ENCODE peak calls at places on chromosomes 11 and 22, in eight cellular contexts. Y, F, H, R, J, K, T and D are unnamed samples.

GRCh38 chr11:116879789-116880402 is 42.5 kb upstream of the APOA1 start:
- DNase-seq in R (no peak), J (peak), Y (no peak), T (no peak), K (no peak), F (peak), H (peak), D (peak)

GRCh38 chr22:38032681-38033521 is 24.3 kb upstream of the PICK1 start:
- DNase-seq in R (no peak), K (peak), H (no peak), Y (no peak), F (peak), J (no peak), T (no peak), D (no peak)

GRCh38 chr22:33302049-33302545 is 243.9 kb upstream of the SYN3 start:
- DNase-seq in R (no peak), J (peak), H (peak), T (peak), Y (peak), F (peak), K (peak), D (peak)

GRCh38 chr22:50733521-50734342 is 4.3 kb upstream of the ACR start:
- DNase-seq in T (no peak), R (no peak), H (no peak), J (no peak), F (no peak), Y (peak), K (peak), D (no peak)

GRCh38 chr22:32421484-32421883 is 9.4 kb upstream of the RTCB start:
- DNase-seq in Y (no peak), K (no peak), T (no peak), H (no peak), F (no peak), R (no peak), J (no peak), D (no peak)

GRCh38 chr22:20916916-20917810 is at the start of gene CRKL:
- DNase-seq in H (peak), T (peak), R (peak), K (peak), F (peak), J (peak), Y (peak), D (peak)

GRCh38 chr11:33832676-33833075 is 58.4 kb upstream of the FBXO3 start:
- DNase-seq in H (no peak), K (no peak), R (no peak), F (no peak), T (no peak), J (no peak), Y (no peak), D (no peak)

GRCh38 chr11:44963948-44964347 is 13.3 kb upstream of the TP53I11 start:
- DNase-seq in J (no peak), F (no peak), Y (no peak), K (no peak), H (no peak), R (no peak), T (no peak), D (no peak)

GRCh38 chr11:75285776-75286360 is 45.3 kb downstream of the TPBGL start:
- DNase-seq in H (no peak), R (no peak), K (no peak), T (no peak), J (no peak), F (no peak), Y (no peak), D (no peak)

GRCh38 chr11:12217879-12218278 is 107.5 kb downstream of the MICAL2 start:
- DNase-seq in Y (no peak), J (no peak), F (no peak), H (no peak), R (no peak), K (no peak), T (no peak), D (no peak)

GRCh38 chr11:17986007-17986710 is 26.7 kb downstream of the SERGEF start:
- DNase-seq in F (no peak), J (peak), R (no peak), T (no peak), H (no peak), Y (no peak), K (no peak), D (no peak)

GRCh38 chr11:93054881-93055280 is 85.4 kb downstream of the MTNR1B start:
- DNase-seq in F (no peak), T (no peak), R (no peak), K (no peak), Y (no peak), H (peak), J (peak), D (no peak)

GRCh38 chr11:61499816-61500491 is 8.6 kb upstream of the LRRC10B start:
- DNase-seq in K (no peak), T (no peak), Y (no peak), R (no peak), J (no peak), F (no peak), H (no peak), D (no peak)

GRCh38 chr22:28034760-28035401 is 115.8 kb upstream of the PITPNB start:
- DNase-seq in K (peak), F (no peak), H (peak), Y (peak), J (no peak), T (no peak), R (peak), D (peak)

GRCh38 chr11:79100093-79100704 is 340.6 kb downstream of the TENM4 start:
- DNase-seq in R (no peak), F (peak), J (peak), T (no peak), Y (peak), K (no peak), H (peak), D (no peak)

GRCh38 chr11:66721939-66722338 is 7.1 kb downstream of the SPTBN2 start:
- DNase-seq in F (no peak), R (no peak), T (no peak), J (no peak), K (no peak), H (no peak), Y (no peak), D (no peak)

GRCh38 chr22:24965822-24966626 is 13.5 kb downstream of the KIAA1671 start:
- DNase-seq in F (no peak), J (no peak), R (no peak), T (no peak), Y (peak), K (no peak), H (peak), D (peak)

GRCh38 chr22:38531251-38531956 is 25.3 kb upstream of the DDX17 start:
- DNase-seq in Y (no peak), R (no peak), T (no peak), F (peak), H (no peak), J (no peak), K (no peak), D (no peak)

GRCh38 chr22:20021196-20022181 is 579 bp downstream of the TANGO2 start:
- DNase-seq in J (no peak), T (no peak), H (peak), F (peak), R (no peak), Y (peak), K (peak), D (peak)

GRCh38 chr11:71182791-71183556 is 69.4 kb downstream of the SHANK2 start:
- DNase-seq in Y (no peak), K (peak), F (no peak), T (no peak), H (no peak), R (no peak), J (no peak), D (no peak)

GRCh38 chr11:70542406-70542805 is 144.1 kb downstream of the CTTN start:
- DNase-seq in R (no peak), Y (no peak), K (no peak), F (no peak), J (no peak), T (no peak), H (no peak), D (no peak)

GRCh38 chr11:35146074-35146521 is 7.1 kb downstream of the CD44 start:
- DNase-seq in H (no peak), R (no peak), Y (peak), F (peak), J (no peak), K (no peak), T (no peak), D (no peak)

GRCh38 chr11:35148163-35148562 is 9.2 kb downstream of the CD44 start:
- DNase-seq in K (no peak), H (no peak), Y (no peak), F (no peak), R (no peak), J (no peak), T (no peak), D (no peak)

GRCh38 chr11:35146711-35147110 is 7.7 kb downstream of the CD44 start:
- DNase-seq in R (no peak), J (no peak), H (no peak), F (peak), K (no peak), T (no peak), Y (no peak), D (no peak)

GRCh38 chr11:35145249-35145648 is 6.3 kb downstream of the CD44 start:
- DNase-seq in F (peak), H (no peak), Y (peak), R (no peak), J (no peak), T (no peak), K (no peak), D (no peak)

GRCh38 chr11:35147273-35147672 is 8.3 kb downstream of the CD44 start:
- DNase-seq in T (no peak), F (no peak), H (no peak), J (no peak), K (no peak), R (no peak), Y (no peak), D (no peak)
- TF ChIP-seq POLR2AphosphoS5 in T (no peak), F (no peak), H (no peak), J (no peak), K (no peak), R (no peak), Y (no peak), D (no peak)

DNA sequence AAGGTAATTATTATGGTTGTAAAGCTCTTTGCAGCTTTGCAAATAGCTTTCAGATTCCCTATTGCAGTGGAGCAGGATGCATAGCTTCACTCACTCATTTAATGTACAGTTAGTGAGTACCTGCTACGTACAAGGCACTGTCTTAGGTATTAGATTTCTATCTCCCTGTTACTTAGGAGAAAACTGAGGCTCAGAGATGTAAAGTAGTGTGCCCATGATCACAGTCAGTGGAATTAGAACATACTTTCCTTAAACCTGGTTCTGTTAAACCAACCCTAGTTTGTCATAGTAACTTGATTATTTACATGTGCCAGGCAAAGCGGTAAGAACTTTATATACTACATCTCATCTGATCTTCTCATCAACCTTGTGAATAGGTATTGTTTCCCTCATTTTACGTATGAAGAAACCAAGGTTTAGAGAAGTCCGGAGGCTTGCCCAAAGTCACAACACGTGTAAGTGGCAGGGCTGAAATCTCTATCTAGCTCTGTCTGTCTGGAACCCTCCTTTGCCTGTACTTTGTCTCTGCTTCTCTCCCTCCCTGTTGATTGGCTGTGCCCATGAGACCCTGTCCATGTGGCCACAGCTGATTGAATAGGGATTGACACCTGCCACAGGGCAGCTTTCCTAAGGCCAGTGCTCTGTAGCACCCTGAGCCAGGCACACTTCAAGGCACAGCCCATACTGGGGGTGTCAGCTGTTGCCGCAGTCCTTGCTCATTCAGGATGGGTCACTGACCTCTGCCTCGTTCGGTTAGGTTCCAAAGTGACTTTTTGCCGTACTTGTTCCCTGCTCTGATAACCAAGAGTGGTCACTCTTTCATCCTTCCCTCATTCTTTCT is 63.8 kb upstream of the PRSS23 start:
- DNase-seq in Y (no peak), F (no peak), K (no peak), J (no peak), T (no peak), H (peak), R (no peak), D (no peak)
- H3K27ac ChIP-seq in Y (peak), F (no peak), K (peak), J (no peak), T (no peak), H (peak), R (no peak), D (no peak)

DNA sequence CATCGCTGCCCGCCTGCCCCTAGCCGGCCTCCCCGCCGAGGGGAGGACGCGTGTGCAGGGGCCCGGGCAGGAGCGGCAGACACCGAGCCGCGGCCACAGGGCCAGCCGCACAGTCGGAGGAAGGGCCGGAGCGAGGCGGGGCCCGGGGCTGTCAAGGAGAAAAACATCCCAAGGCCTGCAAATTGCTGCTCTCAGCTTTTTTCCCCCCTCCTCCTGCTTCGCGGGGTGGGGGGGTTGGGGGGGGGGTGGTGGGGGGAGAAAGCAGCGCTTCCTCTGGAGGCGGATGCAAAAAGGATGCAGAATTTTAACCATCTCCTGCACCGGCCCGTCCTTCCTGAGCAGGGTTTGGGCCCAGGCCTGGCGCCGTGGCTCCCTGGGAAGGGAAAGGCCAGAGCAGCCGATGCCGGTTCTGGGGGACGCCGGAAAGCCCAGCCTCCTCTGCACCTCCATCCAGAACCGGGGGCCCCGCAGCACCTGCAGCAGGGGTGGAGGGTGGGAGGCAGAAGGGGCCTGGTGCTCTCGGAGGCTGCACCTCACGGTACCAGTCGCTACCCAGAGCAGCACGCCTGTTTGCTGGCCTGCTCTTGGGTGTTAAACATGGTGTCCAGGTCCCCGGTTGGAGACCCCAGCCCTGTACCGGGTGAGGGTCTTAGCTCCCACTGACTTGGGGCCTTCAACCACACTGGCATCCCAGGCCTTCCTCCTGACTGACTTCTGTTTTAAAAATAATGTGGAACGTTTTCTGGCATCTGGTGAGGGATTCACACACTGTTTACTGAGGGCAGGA is 77.3 kb upstream of the WNT7B start:
- DNase-seq in J (no peak), F (peak), R (no peak), H (peak), K (peak), T (peak), Y (peak), D (no peak)
- TF ChIP-seq POLR2AphosphoS5 in J (no peak), F (no peak), R (peak), H (peak), K (peak), T (no peak), Y (peak), D (no peak)

GRCh38 chr11:43035011-43035564 is 276.7 kb upstream of the API5 start:
- DNase-seq in R (no peak), K (no peak), F (no peak), J (no peak), Y (no peak), H (no peak), T (no peak), D (no peak)

GRCh38 chr11:43034341-43034740 is 277.5 kb upstream of the API5 start:
- DNase-seq in J (no peak), F (no peak), T (no peak), R (no peak), K (no peak), Y (no peak), H (no peak), D (no peak)
- H3K27ac ChIP-seq in J (no peak), F (no peak), T (no peak), R (no peak), K (no peak), Y (no peak), H (no peak), D (no peak)

GRCh38 chr11:64827451-64827839 is 17.0 kb downstream of the CDC42BPG start:
- DNase-seq in F (no peak), Y (no peak), K (no peak), H (no peak), T (peak), J (no peak), R (no peak), D (no peak)
- TF ChIP-seq POLR2AphosphoS5 in F (no peak), Y (no peak), K (no peak), H (no peak), T (no peak), J (no peak), R (no peak), D (no peak)

DNA sequence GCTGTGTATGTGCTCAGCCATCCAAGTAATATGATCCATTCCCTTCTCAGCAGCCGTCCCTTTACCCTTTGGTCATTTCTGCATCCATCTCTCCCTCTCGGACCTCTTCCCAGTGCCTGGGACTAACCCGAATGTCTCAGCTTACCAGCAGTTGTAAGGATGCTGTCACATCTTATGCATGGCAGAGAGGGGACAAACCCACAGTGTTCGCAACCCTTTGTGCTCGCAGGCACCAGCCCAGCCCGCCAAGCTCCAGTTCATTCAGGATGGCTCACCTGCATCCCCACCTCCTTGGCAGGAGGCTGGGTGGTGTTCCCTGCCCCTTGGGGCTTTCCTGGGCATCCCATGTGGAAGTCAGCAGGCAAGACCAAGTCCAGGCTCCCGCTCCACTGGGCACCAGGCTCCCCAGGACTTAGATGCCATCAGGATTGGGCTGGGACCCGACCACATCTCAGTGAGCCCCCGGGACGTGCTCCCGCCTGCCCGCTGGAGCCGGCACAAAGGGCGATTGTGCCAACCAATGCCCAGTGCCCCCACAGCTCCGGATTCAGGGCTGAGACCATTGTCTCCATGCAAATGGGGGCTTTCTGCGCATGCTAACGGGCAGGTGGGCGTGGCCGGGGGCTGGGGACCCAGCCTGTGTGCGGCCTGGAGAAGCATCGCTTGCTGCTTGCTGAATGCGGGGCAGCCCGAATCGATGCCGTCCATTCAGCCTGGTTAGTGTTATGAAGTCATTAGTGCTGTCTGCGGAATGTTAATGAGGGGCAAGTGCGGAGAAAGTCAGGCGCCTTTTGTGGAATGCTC is 108.6 kb downstream of the KCNQ1OT1 start:
- DNase-seq in J (no peak), T (peak), R (peak), F (no peak), Y (no peak), H (no peak), K (peak), D (no peak)
- H3K27ac ChIP-seq in J (no peak), T (no peak), R (no peak), F (no peak), Y (no peak), H (no peak), K (no peak), D (no peak)